ENCODE peak calls at places on chromosomes 2 and 18, in four cellular contexts. C, Z, F and O are unnamed samples.

GRCh38 chr18:54939375-54939917 is 19.8 kb downstream of the CCDC68 start:
- DNase-seq in C (no peak), Z (no peak), F (peak; percentile 27), O (no peak)

GRCh38 chr2:240309214-240309613 is 126.2 kb upstream of the GPC1 start:
- DNase-seq in C (no peak), Z (no peak), F (no peak), O (no peak)

GRCh38 chr2:98253461-98254073 is 92.7 kb upstream of the CNGA3 start:
- DNase-seq in C (no peak), Z (no peak), F (no peak), O (no peak)

GRCh38 chr2:224722250-224722649 is 6.1 kb upstream of the CCDC195 start:
- DNase-seq in C (no peak), Z (no peak), F (no peak), O (no peak)

GRCh38 chr2:192373244-192373643 is 178.5 kb upstream of the TMEFF2 start:
- DNase-seq in C (no peak), Z (no peak), F (no peak), O (no peak)

GRCh38 chr2:23376972-23377371 is 8.0 kb upstream of the KLHL29 start:
- DNase-seq in C (no peak), Z (no peak), F (no peak), O (no peak)

GRCh38 chr2:235900631-235901030 is 267.6 kb downstream of the GBX2 start:
- DNase-seq in C (no peak), Z (no peak), F (no peak), O (no peak)

GRCh38 chr2:233036162-233036838 is 3.8 kb downstream of the NEU2 start:
- DNase-seq in C (no peak), Z (no peak), F (no peak), O (no peak)

GRCh38 chr2:153823880-153824279 is 47.8 kb upstream of the GALNT13 start:
- DNase-seq in C (no peak), Z (no peak), F (no peak), O (no peak)

GRCh38 chr2:236045264-236046235 is 122.6 kb downstream of the GBX2 start:
- DNase-seq in C (no peak), Z (no peak), F (no peak), O (no peak)

GRCh38 chr18:49207373-49207772 is 253.1 kb downstream of the DYM start:
- DNase-seq in C (no peak), Z (no peak), F (no peak), O (no peak)

GRCh38 chr2:236633764-236634163 is 64.1 kb downstream of the ACKR3 start:
- DNase-seq in C (no peak), Z (no peak), F (no peak), O (no peak)

GRCh38 chr2:241752253-241752652 is 17.8 kb downstream of the D2HGDH start:
- DNase-seq in C (no peak), Z (no peak), F (no peak), O (no peak)

GRCh38 chr2:86675104-86675503 is 45.0 kb upstream of the RMND5A start:
- DNase-seq in C (no peak), Z (no peak), F (no peak), O (no peak)

GRCh38 chr18:41973989-41974388 is 19.0 kb downstream of the PIK3C3 start:
- DNase-seq in C (no peak), Z (no peak), F (no peak), O (no peak)

GRCh38 chr18:74219056-74219455 is 70.7 kb downstream of the TIMM21 start:
- DNase-seq in C (no peak), Z (no peak), F (no peak), O (no peak)

GRCh38 chr18:77101410-77102245 is 31.0 kb downstream of the MBP start:
- DNase-seq in C (no peak), Z (peak; percentile 61), F (no peak), O (no peak)

GRCh38 chr2:53475320-53475719 is 292.3 kb upstream of the CHAC2 start:
- DNase-seq in C (no peak), Z (no peak), F (no peak), O (no peak)

GRCh38 chr2:73925853-73926492 is 707 bp upstream of the DGUOK start:
- DNase-seq in C (no peak), Z (no peak), F (peak; percentile 36), O (no peak)

GRCh38 chr18:240175-240574 is 27.7 kb downstream of the THOC1 start:
- DNase-seq in C (no peak), Z (no peak), F (peak; percentile 12), O (no peak)

GRCh38 chr2:190582761-190583506 is 48.4 kb upstream of the NEMP2 start:
- DNase-seq in C (no peak), Z (peak; percentile 45), F (no peak), O (no peak)

GRCh38 chr2:180679693-180680092 is 300.7 kb upstream of the UBE2E3 start:
- DNase-seq in C (no peak), Z (no peak), F (no peak), O (no peak)

GRCh38 chr2:75146221-75146902 is 53.0 kb downstream of the TACR1 start:
- DNase-seq in C (no peak), Z (no peak), F (no peak), O (no peak)

GRCh38 chr2:110858993-110859770 is 126.8 kb downstream of the ACOXL start:
- DNase-seq in C (no peak), Z (no peak), F (no peak), O (no peak)

GRCh38 chr18:6593142-6593889 is 136.2 kb upstream of the ARHGAP28 start:
- DNase-seq in C (no peak), Z (no peak), F (no peak), O (no peak)

GRCh38 chr2:237663517-237663916 is 36.1 kb downstream of the LRRFIP1 start:
- DNase-seq in C (no peak), Z (no peak), F (no peak), O (no peak)

GRCh38 chr2:71646028-71646427 is 192.7 kb downstream of the DYSF start:
- DNase-seq in C (no peak), Z (no peak), F (no peak), O (no peak)

GRCh38 chr2:145546091-145546490 is 1026.2 kb upstream of the ZEB2 start:
- DNase-seq in C (no peak), Z (no peak), F (peak; percentile 10), O (no peak)

GRCh38 chr2:145541028-145541427 is 1021.1 kb upstream of the ZEB2 start:
- DNase-seq in C (no peak), Z (no peak), F (no peak), O (no peak)

GRCh38 chr2:145547620-145548019 is 1027.7 kb upstream of the ZEB2 start:
- DNase-seq in C (no peak), Z (no peak), F (no peak), O (no peak)

GRCh38 chr2:145543155-145543554 is 1023.2 kb upstream of the ZEB2 start:
- DNase-seq in C (no peak), Z (no peak), F (no peak), O (no peak)

GRCh38 chr2:145543856-145544255 is 1023.9 kb upstream of the ZEB2 start:
- DNase-seq in C (no peak), Z (no peak), F (no peak), O (no peak)
- TF ChIP-seq POLR2AphosphoS5 in C (no peak), Z (no peak), F (no peak), O (no peak)

GRCh38 chr2:202238234-202239197 is at the start of gene SUMO1:
- DNase-seq in C (peak; percentile 86), Z (peak; percentile 72), F (peak; percentile 92), O (peak; percentile 84)
- TF ChIP-seq POLR2A in C (peak; percentile 86), Z (peak; percentile 93), F (peak; percentile 82), O (peak; percentile 83)

DNA sequence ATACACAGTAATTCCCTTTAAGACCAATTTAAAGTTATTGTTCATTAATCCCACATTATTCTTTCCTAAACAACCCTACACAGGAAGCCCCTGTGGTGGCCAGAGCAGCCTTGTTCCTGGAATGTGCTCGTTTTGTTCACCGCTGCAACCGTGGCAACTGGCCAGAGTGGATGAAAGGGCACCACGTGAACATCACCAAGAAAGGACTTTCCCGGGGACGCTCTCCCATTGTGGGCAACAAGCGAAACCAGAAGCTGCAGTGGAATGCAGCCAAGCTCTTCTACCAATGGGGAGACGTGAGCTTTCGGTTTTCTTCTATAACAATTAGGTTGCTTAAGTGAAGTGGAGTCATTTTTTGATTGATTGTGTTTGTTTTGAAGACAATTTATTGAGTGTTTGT is 101.0 kb downstream of the UNC80 start:
- DNase-seq in C (no peak), Z (peak; percentile 0), F (no peak), O (no peak)
- TF ChIP-seq TAF1 in C (no peak), Z (no peak), F (no peak), O (no peak)

GRCh38 chr2:218981390-218982311 is 3.3 kb downstream of the FEV start:
- DNase-seq in C (peak; percentile 25), Z (no peak), F (no peak), O (peak; percentile 10)

GRCh38 chr2:218983263-218983970 is 1.6 kb downstream of the FEV start:
- DNase-seq in C (peak; percentile 17), Z (no peak), F (no peak), O (no peak)

GRCh38 chr2:218982312-218983262 is 2.4 kb downstream of the FEV start:
- DNase-seq in C (peak; percentile 15), Z (no peak), F (no peak), O (peak; percentile 11)

GRCh38 chr2:218980800-218981389 is 4.1 kb downstream of the FEV start:
- DNase-seq in C (peak; percentile 21), Z (no peak), F (no peak), O (no peak)

DNA sequence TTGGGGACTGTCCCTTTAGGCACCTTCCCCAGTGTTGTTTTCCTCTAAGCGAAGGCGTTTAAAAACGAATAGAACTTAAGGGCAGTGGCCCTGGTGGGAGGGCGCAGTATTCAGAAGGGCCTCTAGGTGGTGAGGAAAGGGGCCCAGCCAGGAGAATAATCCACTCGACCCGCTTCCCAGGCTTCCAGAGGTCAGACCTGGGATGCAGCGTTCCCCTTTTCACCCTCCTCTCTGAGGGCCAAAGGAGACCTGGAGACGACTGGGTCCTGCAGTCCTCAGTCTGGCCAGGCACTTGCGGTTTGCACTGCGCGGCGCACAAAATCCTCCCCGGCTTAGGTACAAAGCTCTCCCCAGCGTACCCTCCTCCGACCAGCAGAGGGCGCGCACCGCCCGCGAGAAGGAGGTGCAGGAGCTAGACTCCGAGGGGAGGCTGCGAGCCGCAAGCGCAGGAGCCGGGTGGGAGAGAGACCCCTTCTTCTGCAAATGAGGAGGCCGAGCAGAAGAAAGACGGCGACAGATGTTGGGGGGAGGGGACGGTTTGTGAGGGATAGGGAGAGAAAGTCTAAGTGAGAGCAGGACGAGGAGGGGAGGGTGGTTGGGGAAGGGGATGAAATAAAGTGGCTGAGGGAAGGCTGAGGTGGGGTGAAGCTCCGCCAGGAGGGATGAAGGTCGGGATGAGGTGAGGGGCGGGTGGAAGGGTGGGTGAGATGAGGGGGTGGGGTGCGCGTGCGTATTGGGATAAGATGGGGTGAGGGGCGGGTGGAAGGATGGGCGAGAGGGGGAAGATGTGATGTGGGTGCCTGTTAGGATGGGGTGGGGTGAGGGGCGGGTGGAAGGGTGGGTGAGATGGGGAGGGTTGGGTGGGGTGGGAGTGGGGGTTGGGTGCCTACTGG is 4.9 kb downstream of the FEV start:
- DNase-seq in C (peak; percentile 83), Z (peak; percentile 24), F (peak; percentile 83), O (peak; percentile 84)
- TF ChIP-seq POLR2AphosphoS5 in C (no peak), Z (no peak), F (no peak), O (no peak)

GRCh38 chr2:170928036-170928823 is 823 bp upstream of the GORASP2 start:
- DNase-seq in C (no peak), Z (no peak), F (peak; percentile 39), O (no peak)
- TF ChIP-seq POLR2A in C (no peak), Z (no peak), F (no peak), O (no peak)